ENCODE peak calls at places on chromosome 1, in seven cellular contexts. X, S, E, Y, I, V and C are unnamed samples.

GRCh38 chr1:53536606-53537005 is 77.4 kb downstream of the DMRTB1 start:
- DNase-seq in E (no peak), S (no peak), X (no peak), Y (no peak), I (no peak), V (no peak), C (no peak)

GRCh38 chr1:57839067-57839466 is 415.2 kb upstream of the DAB1 start:
- DNase-seq in V (no peak), X (no peak), S (no peak), Y (no peak), I (no peak), E (no peak), C (no peak)

GRCh38 chr1:78075621-78076020 is 29.9 kb downstream of the GIPC2 start:
- DNase-seq in I (no peak), S (peak; percentile 26), X (no peak), V (no peak), E (no peak), Y (no peak), C (no peak)

GRCh38 chr1:16298653-16299052 is 53.6 kb downstream of the FBXO42 start:
- DNase-seq in X (no peak), E (no peak), Y (no peak), I (no peak), V (no peak), S (no peak), C (no peak)

GRCh38 chr1:150472606-150473200 is 14.5 kb upstream of the TARS2 start:
- DNase-seq in X (no peak), V (no peak), E (no peak), Y (no peak), I (no peak), S (no peak), C (no peak)

GRCh38 chr1:1627261-1627841 is 4.6 kb upstream of the MMP23B start:
- DNase-seq in E (no peak), V (no peak), S (no peak), X (peak; percentile 48), I (no peak), Y (peak; percentile 12), C (no peak)

GRCh38 chr1:90725961-90726715 is 9.0 kb upstream of the BARHL2 start:
- DNase-seq in S (peak; percentile 1), I (no peak), X (no peak), E (no peak), Y (no peak), V (no peak), C (no peak)

GRCh38 chr1:43541721-43542401 is 11.2 kb downstream of the PTPRF start:
- DNase-seq in E (no peak), X (peak; percentile 85), S (no peak), V (peak; percentile 75), Y (peak; percentile 89), I (no peak), C (peak; percentile 92)

GRCh38 chr1:24932284-24932683 is 2.2 kb upstream of the RUNX3 start:
- DNase-seq in I (peak; percentile 63), V (peak; percentile 42), Y (no peak), E (peak; percentile 93), S (no peak), X (no peak), C (no peak)

GRCh38 chr1:225870883-225871282 is 11.3 kb downstream of the TMEM63A start:
- DNase-seq in I (no peak), Y (no peak), V (no peak), E (no peak), X (no peak), S (no peak), C (no peak)
- H3K36me3 ChIP-seq in I (peaks cover 47% of the 10 kb centered on the region), Y (no peaks in the 10 kb centered on the region), V (peaks cover 95% of the 10 kb centered on the region), E (peaks cover 87% of the 10 kb centered on the region), X (peaks cover 97% of the 10 kb centered on the region), S (peaks cover 46% of the 10 kb centered on the region), C (peaks cover 17% of the 10 kb centered on the region)

GRCh38 chr1:173191011-173191410 is 16.1 kb downstream of the TNFSF4 start:
- DNase-seq in S (no peak), V (no peak), Y (no peak), X (no peak), I (no peak), E (no peak), C (no peak)
- H3K27ac ChIP-seq in S (no peak overlapping the region), V (peak overlapping the region; percentile 89), Y (no peak overlapping the region), X (peak overlapping the region; percentile 56), I (no peak overlapping the region), E (no peak overlapping the region), C (peak overlapping the region; percentile 54)

GRCh38 chr1:167715653-167716302 is 6.0 kb upstream of the MPZL1 start:
- DNase-seq in I (no peak), V (no peak), E (no peak), Y (no peak), X (no peak), S (peak; percentile 10), C (no peak)
- TF ChIP-seq CTCF in I (no peak), V (peak; percentile 4), E (no peak), Y (peak; percentile 20), X (no peak), S (no peak), C (no peak)

DNA sequence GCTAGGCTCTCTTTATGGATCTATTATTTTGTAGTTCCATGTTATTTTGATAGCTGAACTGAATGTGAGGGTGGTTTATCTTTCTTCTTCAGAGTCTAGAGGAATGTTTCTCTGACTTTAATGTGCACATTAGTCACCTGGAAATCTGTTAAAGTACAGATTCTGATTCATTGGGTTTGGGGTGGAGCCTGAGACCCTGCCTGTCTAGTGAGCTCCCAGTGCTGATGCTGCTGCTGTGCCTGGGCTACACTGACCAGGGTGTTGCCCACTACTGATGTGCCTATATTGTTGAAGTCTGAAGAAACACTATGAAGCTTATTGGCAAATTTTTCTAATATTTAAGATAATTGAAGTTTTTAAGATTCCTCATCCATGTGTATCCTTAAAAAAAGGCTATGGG is 35.9 kb downstream of the CD46 start:
- DNase-seq in Y (no peak), E (no peak), V (no peak), I (no peak), X (no peak), S (peak; percentile 46), C (no peak)
- H3K36me3 ChIP-seq in Y (no peaks in the 10 kb centered on the region), E (peaks cover 94% of the 10 kb centered on the region), V (peaks cover 42% of the 10 kb centered on the region), I (no peaks in the 10 kb centered on the region), X (peaks cover 50% of the 10 kb centered on the region), S (peaks cover 8% of the 10 kb centered on the region), C (no peaks in the 10 kb centered on the region)

GRCh38 chr1:20359451-20360330 is 69.0 kb downstream of the VWA5B1 start:
- DNase-seq in S (no peak), E (no peak), I (peak; percentile 36), X (no peak), Y (peak; percentile 87), V (no peak), C (no peak)
- H3K27ac ChIP-seq in S (no peak overlapping the region), E (no peak overlapping the region), I (no peak overlapping the region), X (no peak overlapping the region), Y (peak overlapping the region; percentile 81), V (peak overlapping the region; percentile 75), C (no peak overlapping the region)

DNA sequence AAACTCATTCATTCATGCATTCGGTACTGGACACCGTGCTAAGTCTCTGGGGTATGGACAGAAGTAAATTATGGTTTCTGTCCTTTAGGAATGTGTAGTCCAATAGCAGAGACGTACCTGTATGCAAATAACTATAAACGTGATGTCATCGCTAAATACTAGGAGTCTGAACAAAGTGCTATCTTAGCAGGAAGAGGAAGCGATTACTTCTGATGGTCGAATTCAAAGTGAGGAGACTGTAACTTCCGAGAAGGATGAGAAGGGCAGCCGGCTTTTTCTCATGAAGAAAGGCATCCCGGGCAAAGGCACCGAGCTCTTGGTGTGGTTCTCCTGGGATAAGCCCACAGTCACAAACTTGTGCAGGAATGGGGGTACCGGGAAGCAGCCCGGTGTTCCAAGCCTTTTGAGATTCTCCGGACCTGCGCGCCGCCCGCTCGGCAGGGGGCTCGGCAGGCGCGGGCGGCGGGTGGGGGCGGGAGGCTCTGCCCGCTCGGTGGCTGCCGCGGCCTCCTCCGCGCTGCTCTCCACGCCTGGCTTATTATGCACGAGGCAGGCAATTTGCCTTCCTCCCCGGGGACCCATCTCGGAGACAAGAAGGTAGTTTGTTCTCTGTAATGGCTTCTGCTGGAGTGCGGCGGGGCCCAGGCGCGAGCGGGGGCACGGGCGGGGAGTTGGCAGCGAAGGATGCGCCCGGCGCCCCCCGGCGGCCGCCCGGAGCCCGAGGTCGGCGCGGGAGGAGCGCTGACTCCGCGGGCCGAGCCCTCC is 67.5 kb upstream of the CD1D start:
- DNase-seq in V (peak; percentile 30), E (no peak), S (peak; percentile 15), Y (no peak), X (no peak), I (peak; percentile 51), C (no peak)
- TF ChIP-seq CTCF in V (peak; percentile 65), E (no peak), S (peak; percentile 59), Y (no peak), X (no peak), I (peak; percentile 62), C (no peak)

GRCh38 chr1:156212833-156213643 is at the start of gene PMF1:
- DNase-seq in Y (peak; percentile 97), S (peak; percentile 94), X (peak; percentile 98), I (peak; percentile 100), E (peak; percentile 98), V (peak; percentile 97), C (peak; percentile 98)

GRCh38 chr1:156212130-156212529 is 677 bp upstream of the PMF1 start:
- DNase-seq in S (no peak), V (no peak), Y (no peak), E (no peak), X (no peak), I (no peak), C (no peak)

GRCh38 chr1:156213644-156213966 is 798 bp downstream of the PMF1 start:
- DNase-seq in S (no peak), V (no peak), E (peak; percentile 44), Y (no peak), X (no peak), I (no peak), C (no peak)

GRCh38 chr1:156211243-156211642 is 1.6 kb upstream of the PMF1 start:
- DNase-seq in V (no peak), Y (no peak), I (no peak), E (no peak), X (no peak), S (no peak), C (no peak)

DNA sequence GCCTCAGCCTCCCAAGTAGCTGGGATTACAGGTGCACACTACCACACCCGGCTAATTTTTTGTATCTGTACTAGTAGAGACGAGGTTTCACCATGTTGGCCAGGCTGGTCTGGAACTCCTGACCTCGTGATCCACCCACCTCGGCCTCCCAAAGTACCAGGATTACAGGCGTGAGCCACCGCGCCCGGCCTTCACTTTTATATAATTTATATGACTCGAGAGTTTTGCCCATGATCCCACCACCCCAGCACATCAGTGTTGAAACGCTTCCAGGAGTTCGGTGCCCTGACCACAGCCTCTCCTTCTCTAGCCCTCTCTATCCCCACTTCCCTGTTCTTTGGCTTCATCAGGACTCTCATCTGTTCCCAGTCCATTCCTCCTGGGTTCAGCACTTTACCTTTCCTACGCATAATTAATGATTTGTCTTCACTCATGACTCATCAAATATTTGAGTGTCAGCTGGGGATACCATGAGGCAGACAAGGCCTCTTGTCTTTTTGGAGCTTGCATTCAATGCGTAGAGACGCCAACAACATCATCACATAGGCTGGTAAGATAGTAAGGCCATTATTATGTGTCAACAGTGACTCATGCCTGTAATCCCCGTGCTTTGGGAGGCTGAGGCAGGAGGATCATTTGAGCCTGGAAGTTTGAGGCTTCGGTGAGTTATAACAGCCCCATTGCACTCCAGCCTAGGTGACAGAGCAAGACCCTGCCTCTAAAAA is 1.4 kb downstream of the PMF1 start:
- DNase-seq in X (no peak), Y (no peak), E (peak; percentile 46), S (peak; percentile 41), I (no peak), V (no peak), C (no peak)
- H3K36me3 ChIP-seq in X (peaks cover 34% of the 10 kb centered on the region), Y (no peaks in the 10 kb centered on the region), E (peaks cover 47% of the 10 kb centered on the region), S (peaks cover 14% of the 10 kb centered on the region), I (no peaks in the 10 kb centered on the region), V (peaks cover 27% of the 10 kb centered on the region), C (no peaks in the 10 kb centered on the region)